ENCODE peak calls at places on chromosomes 4 and X, in ten cellular contexts. One of them, this sample, is unnamed.

GRCh38 chr4:184988611-184989010 is 29.7 kb upstream of the HELT start:
- DNase-seq in esophagus squamous epithelium: no peak
- DNase-seq in CD4-positive, alpha-beta T cell: no peak
- DNase-seq in fibroblast of lung: no peak
- DNase-seq in lung: no peak
- DNase-seq in mesothelial cell of epicardium: no peak
- DNase-seq in GM12865: no peak
- DNase-seq in hepatocyte: no peak
- DNase-seq in foreskin fibroblast: no peak
- DNase-seq in adrenal gland: no peak
- DNase-seq in this sample: no peak

GRCh38 chr4:52838729-52839722 is 23.1 kb upstream of the RASL11B start:
- DNase-seq in GM12865: no peak
- DNase-seq in foreskin fibroblast: no peak
- DNase-seq in mesothelial cell of epicardium: no peak
- DNase-seq in adrenal gland: no peak
- DNase-seq in CD4-positive, alpha-beta T cell: no peak
- DNase-seq in hepatocyte: no peak
- DNase-seq in esophagus squamous epithelium: no peak
- DNase-seq in fibroblast of lung: no peak
- DNase-seq in lung: no peak
- DNase-seq in this sample: peak

GRCh38 chrX:67636532-67636931 is 92.7 kb downstream of the AR start:
- DNase-seq in esophagus squamous epithelium: no peak
- DNase-seq in mesothelial cell of epicardium: no peak
- DNase-seq in hepatocyte: no peak
- DNase-seq in adrenal gland: no peak
- DNase-seq in foreskin fibroblast: peak
- DNase-seq in GM12865: no peak
- DNase-seq in CD4-positive, alpha-beta T cell: no peak
- DNase-seq in lung: no peak
- DNase-seq in fibroblast of lung: peak
- DNase-seq in this sample: no peak

GRCh38 chr4:110055014-110055768 is 142.5 kb downstream of the EGF start:
- DNase-seq in mesothelial cell of epicardium: no peak
- DNase-seq in fibroblast of lung: no peak
- DNase-seq in lung: no peak
- DNase-seq in GM12865: peak
- DNase-seq in esophagus squamous epithelium: no peak
- DNase-seq in foreskin fibroblast: no peak
- DNase-seq in adrenal gland: no peak
- DNase-seq in hepatocyte: no peak
- DNase-seq in CD4-positive, alpha-beta T cell: no peak
- DNase-seq in this sample: no peak

GRCh38 chr4:55635760-55636621 is at the start of gene NMU:
- DNase-seq in hepatocyte: peak
- DNase-seq in GM12865: peak
- DNase-seq in CD4-positive, alpha-beta T cell: no peak
- DNase-seq in fibroblast of lung: no peak
- DNase-seq in lung: peak
- DNase-seq in esophagus squamous epithelium: no peak
- DNase-seq in mesothelial cell of epicardium: peak
- DNase-seq in adrenal gland: no peak
- DNase-seq in foreskin fibroblast: peak
- DNase-seq in this sample: peak

GRCh38 chr4:147837435-147837834 is 105.5 kb downstream of the ARHGAP10 start:
- DNase-seq in esophagus squamous epithelium: no peak
- DNase-seq in lung: no peak
- DNase-seq in adrenal gland: peak
- DNase-seq in fibroblast of lung: no peak
- DNase-seq in hepatocyte: no peak
- DNase-seq in foreskin fibroblast: no peak
- DNase-seq in GM12865: peak
- DNase-seq in CD4-positive, alpha-beta T cell: no peak
- DNase-seq in mesothelial cell of epicardium: no peak
- DNase-seq in this sample: no peak

GRCh38 chr4:91758487-91758886 is 545.3 kb upstream of the GRID2 start:
- DNase-seq in CD4-positive, alpha-beta T cell: no peak
- DNase-seq in adrenal gland: no peak
- DNase-seq in fibroblast of lung: peak
- DNase-seq in GM12865: no peak
- DNase-seq in mesothelial cell of epicardium: no peak
- DNase-seq in esophagus squamous epithelium: no peak
- DNase-seq in lung: no peak
- DNase-seq in hepatocyte: no peak
- DNase-seq in foreskin fibroblast: no peak
- DNase-seq in this sample: no peak

GRCh38 chr4:61666248-61666647 is 466.1 kb downstream of the ADGRL3 start:
- DNase-seq in hepatocyte: no peak
- DNase-seq in foreskin fibroblast: no peak
- DNase-seq in esophagus squamous epithelium: no peak
- DNase-seq in lung: no peak
- DNase-seq in GM12865: no peak
- DNase-seq in adrenal gland: no peak
- DNase-seq in fibroblast of lung: no peak
- DNase-seq in mesothelial cell of epicardium: no peak
- DNase-seq in CD4-positive, alpha-beta T cell: no peak
- DNase-seq in this sample: no peak

GRCh38 chrX:132119283-132119682 is 8.5 kb downstream of the FRMD7 start:
- DNase-seq in CD4-positive, alpha-beta T cell: no peak
- DNase-seq in lung: no peak
- DNase-seq in GM12865: no peak
- DNase-seq in foreskin fibroblast: no peak
- DNase-seq in fibroblast of lung: no peak
- DNase-seq in mesothelial cell of epicardium: no peak
- DNase-seq in adrenal gland: no peak
- DNase-seq in hepatocyte: no peak
- DNase-seq in esophagus squamous epithelium: no peak
- DNase-seq in this sample: no peak

GRCh38 chr4:168503652-168504362 is 7.0 kb downstream of the PALLD start:
- DNase-seq in hepatocyte: no peak
- DNase-seq in esophagus squamous epithelium: no peak
- DNase-seq in adrenal gland: no peak
- DNase-seq in foreskin fibroblast: no peak
- DNase-seq in lung: no peak
- DNase-seq in fibroblast of lung: no peak
- DNase-seq in GM12865: no peak
- DNase-seq in CD4-positive, alpha-beta T cell: no peak
- DNase-seq in mesothelial cell of epicardium: no peak
- DNase-seq in this sample: no peak

GRCh38 chr4:120929847-120930246 is 7.3 kb upstream of the PRDM5 start:
- DNase-seq in esophagus squamous epithelium: no peak
- DNase-seq in lung: no peak
- DNase-seq in GM12865: no peak
- DNase-seq in mesothelial cell of epicardium: no peak
- DNase-seq in foreskin fibroblast: no peak
- DNase-seq in CD4-positive, alpha-beta T cell: no peak
- DNase-seq in hepatocyte: no peak
- DNase-seq in fibroblast of lung: no peak
- DNase-seq in adrenal gland: no peak
- DNase-seq in this sample: no peak

GRCh38 chr4:145988628-145989027 is 50.0 kb upstream of the ZNF827 start:
- DNase-seq in GM12865: no peak
- DNase-seq in mesothelial cell of epicardium: no peak
- DNase-seq in hepatocyte: no peak
- DNase-seq in esophagus squamous epithelium: no peak
- DNase-seq in CD4-positive, alpha-beta T cell: no peak
- DNase-seq in lung: no peak
- DNase-seq in adrenal gland: no peak
- DNase-seq in foreskin fibroblast: no peak
- DNase-seq in fibroblast of lung: no peak
- DNase-seq in this sample: no peak

GRCh38 chrX:82342531-82342930 is 1140.6 kb downstream of the SH3BGRL start:
- DNase-seq in CD4-positive, alpha-beta T cell: no peak
- DNase-seq in lung: no peak
- DNase-seq in mesothelial cell of epicardium: no peak
- DNase-seq in fibroblast of lung: no peak
- DNase-seq in adrenal gland: no peak
- DNase-seq in foreskin fibroblast: no peak
- DNase-seq in hepatocyte: no peak
- DNase-seq in GM12865: no peak
- DNase-seq in esophagus squamous epithelium: no peak
- DNase-seq in this sample: no peak
- TF ChIP-seq CTCF in CD4-positive, alpha-beta T cell: no peak
- TF ChIP-seq CTCF in lung: no peak
- TF ChIP-seq CTCF in mesothelial cell of epicardium: no peak
- TF ChIP-seq CTCF in fibroblast of lung: no peak
- TF ChIP-seq CTCF in adrenal gland: no peak
- TF ChIP-seq CTCF in foreskin fibroblast: no peak
- TF ChIP-seq CTCF in hepatocyte: no peak
- TF ChIP-seq CTCF in GM12865: no peak
- TF ChIP-seq CTCF in esophagus squamous epithelium: no peak
- TF ChIP-seq CTCF in this sample: no peak

DNA sequence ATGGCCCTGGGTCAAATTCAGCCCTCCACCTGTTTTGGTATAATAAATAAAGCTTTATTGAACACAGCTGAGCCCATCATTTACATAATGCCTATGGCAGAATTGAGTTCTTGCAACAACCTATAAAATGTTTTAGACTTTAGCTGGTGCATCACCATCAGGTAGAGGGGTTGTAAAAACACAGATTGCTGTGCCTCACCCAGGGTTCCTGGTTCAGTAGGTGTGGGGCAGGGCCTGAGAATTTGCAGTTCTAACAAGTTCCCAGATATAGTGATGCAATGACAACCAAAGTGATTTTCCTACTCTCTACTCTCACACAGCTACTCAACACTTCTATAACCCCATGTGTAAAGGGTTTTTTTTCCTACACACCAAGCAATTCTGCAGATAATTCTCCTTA is 120.0 kb upstream of the EGFL6 start:
- DNase-seq in hepatocyte: no peak
- DNase-seq in fibroblast of lung: no peak
- DNase-seq in foreskin fibroblast: no peak
- DNase-seq in esophagus squamous epithelium: no peak
- DNase-seq in CD4-positive, alpha-beta T cell: no peak
- DNase-seq in lung: no peak
- DNase-seq in GM12865: no peak
- DNase-seq in adrenal gland: no peak
- DNase-seq in mesothelial cell of epicardium: no peak
- DNase-seq in this sample: no peak
- TF ChIP-seq CTCF in hepatocyte: no peak
- TF ChIP-seq CTCF in fibroblast of lung: no peak
- TF ChIP-seq CTCF in foreskin fibroblast: no peak
- TF ChIP-seq CTCF in esophagus squamous epithelium: no peak
- TF ChIP-seq CTCF in CD4-positive, alpha-beta T cell: no peak
- TF ChIP-seq CTCF in lung: no peak
- TF ChIP-seq CTCF in GM12865: no peak
- TF ChIP-seq CTCF in adrenal gland: no peak
- TF ChIP-seq CTCF in mesothelial cell of epicardium: no peak
- TF ChIP-seq CTCF in this sample: no peak

GRCh38 chrX:40313269-40313668 is 215.5 kb upstream of the BCOR start:
- DNase-seq in CD4-positive, alpha-beta T cell: no peak
- DNase-seq in GM12865: peak
- DNase-seq in hepatocyte: no peak
- DNase-seq in foreskin fibroblast: no peak
- DNase-seq in fibroblast of lung: no peak
- DNase-seq in lung: no peak
- DNase-seq in adrenal gland: no peak
- DNase-seq in esophagus squamous epithelium: no peak
- DNase-seq in mesothelial cell of epicardium: no peak
- DNase-seq in this sample: no peak
- TF ChIP-seq CTCF in CD4-positive, alpha-beta T cell: no peak
- TF ChIP-seq CTCF in GM12865: no peak
- TF ChIP-seq CTCF in hepatocyte: no peak
- TF ChIP-seq CTCF in foreskin fibroblast: no peak
- TF ChIP-seq CTCF in fibroblast of lung: no peak
- TF ChIP-seq CTCF in lung: no peak
- TF ChIP-seq CTCF in adrenal gland: no peak
- TF ChIP-seq CTCF in esophagus squamous epithelium: no peak
- TF ChIP-seq CTCF in mesothelial cell of epicardium: no peak
- TF ChIP-seq CTCF in this sample: no peak

GRCh38 chr4:76439491-76439890 is 4.5 kb downstream of the SHROOM3 start:
- DNase-seq in hepatocyte: no peak
- DNase-seq in CD4-positive, alpha-beta T cell: no peak
- DNase-seq in lung: no peak
- DNase-seq in fibroblast of lung: no peak
- DNase-seq in mesothelial cell of epicardium: no peak
- DNase-seq in adrenal gland: no peak
- DNase-seq in GM12865: no peak
- DNase-seq in foreskin fibroblast: no peak
- DNase-seq in esophagus squamous epithelium: no peak
- DNase-seq in this sample: no peak

GRCh38 chr4:76430519-76431388 is 4.3 kb upstream of the SHROOM3 start:
- DNase-seq in hepatocyte: peak
- DNase-seq in GM12865: peak
- DNase-seq in fibroblast of lung: peak
- DNase-seq in foreskin fibroblast: peak
- DNase-seq in esophagus squamous epithelium: no peak
- DNase-seq in lung: no peak
- DNase-seq in mesothelial cell of epicardium: no peak
- DNase-seq in adrenal gland: no peak
- DNase-seq in CD4-positive, alpha-beta T cell: no peak
- DNase-seq in this sample: peak

GRCh38 chr4:76434901-76435688 is at the start of gene SHROOM3:
- DNase-seq in adrenal gland: no peak
- DNase-seq in fibroblast of lung: no peak
- DNase-seq in hepatocyte: no peak
- DNase-seq in foreskin fibroblast: no peak
- DNase-seq in lung: no peak
- DNase-seq in mesothelial cell of epicardium: no peak
- DNase-seq in esophagus squamous epithelium: no peak
- DNase-seq in CD4-positive, alpha-beta T cell: no peak
- DNase-seq in GM12865: no peak
- DNase-seq in this sample: no peak

DNA sequence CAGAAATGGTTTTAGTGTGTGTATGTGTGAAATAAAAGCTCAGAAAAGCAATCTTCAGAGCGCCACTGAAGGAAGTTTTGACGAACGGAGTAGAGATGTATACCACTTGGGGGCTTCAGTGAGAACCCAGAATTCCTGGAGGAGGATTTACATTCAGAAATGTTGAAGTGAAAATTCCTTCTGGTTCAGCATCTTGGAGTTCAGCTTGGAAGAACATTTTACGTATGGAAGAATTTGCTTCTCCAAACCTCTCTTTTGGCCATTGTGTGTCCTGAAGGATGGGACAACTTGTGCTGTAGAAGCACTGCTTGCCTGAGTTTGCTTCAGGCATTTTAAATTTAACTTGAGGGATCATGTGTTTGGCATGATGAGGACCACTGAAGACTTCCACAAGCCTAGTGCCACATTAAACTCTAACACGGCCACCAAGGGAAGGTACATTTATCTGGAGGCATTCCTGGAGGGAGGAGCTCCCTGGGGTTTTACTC is 704 bp downstream of the SHROOM3 start:
- DNase-seq in foreskin fibroblast: no peak
- DNase-seq in esophagus squamous epithelium: no peak
- DNase-seq in adrenal gland: no peak
- DNase-seq in hepatocyte: no peak
- DNase-seq in fibroblast of lung: no peak
- DNase-seq in CD4-positive, alpha-beta T cell: no peak
- DNase-seq in GM12865: no peak
- DNase-seq in mesothelial cell of epicardium: no peak
- DNase-seq in lung: no peak
- DNase-seq in this sample: no peak
- TF ChIP-seq CTCF in foreskin fibroblast: no peak
- TF ChIP-seq CTCF in esophagus squamous epithelium: no peak
- TF ChIP-seq CTCF in adrenal gland: no peak
- TF ChIP-seq CTCF in hepatocyte: peak
- TF ChIP-seq CTCF in fibroblast of lung: peak
- TF ChIP-seq CTCF in CD4-positive, alpha-beta T cell: no peak
- TF ChIP-seq CTCF in GM12865: no peak
- TF ChIP-seq CTCF in mesothelial cell of epicardium: no peak
- TF ChIP-seq CTCF in lung: no peak
- TF ChIP-seq CTCF in this sample: no peak